ENCODE peak calls at places on chromosomes 16 and 17, in seven cellular contexts. One of them, this sample, is unnamed.
A peak's percentile ranks its signal among the peaks of the same experiment; 100 is the strongest.

GRCh38 chr17:78780852-78781338 is 1.2 kb downstream of the CYTH1 start:
- DNase-seq in sigmoid colon: peak; percentile 61
- DNase-seq in gastrocnemius medialis: no peak
- DNase-seq in tibial nerve: no peak
- DNase-seq in body of pancreas: no peak
- DNase-seq in adrenal gland: peak; percentile 59
- DNase-seq in HepG2: no peak
- DNase-seq in this sample: no peak

GRCh38 chr17:7894226-7894625 is 5.6 kb downstream of the CHD3 start:
- DNase-seq in sigmoid colon: no peak
- DNase-seq in gastrocnemius medialis: no peak
- DNase-seq in tibial nerve: no peak
- DNase-seq in body of pancreas: peak; percentile 4
- DNase-seq in adrenal gland: no peak
- DNase-seq in HepG2: no peak
- DNase-seq in this sample: no peak

GRCh38 chr17:79802736-79803420 is 6.0 kb upstream of the CBX8 start:
- DNase-seq in sigmoid colon: no peak
- DNase-seq in gastrocnemius medialis: no peak
- DNase-seq in tibial nerve: no peak
- DNase-seq in body of pancreas: no peak
- DNase-seq in adrenal gland: no peak
- DNase-seq in HepG2: no peak
- DNase-seq in this sample: no peak

GRCh38 chr17:1031711-1032110 is 34.8 kb downstream of the TIMM22 start:
- DNase-seq in sigmoid colon: peak; percentile 87
- DNase-seq in gastrocnemius medialis: no peak
- DNase-seq in tibial nerve: no peak
- DNase-seq in body of pancreas: no peak
- DNase-seq in adrenal gland: peak; percentile 59
- DNase-seq in HepG2: no peak
- DNase-seq in this sample: no peak

GRCh38 chr17:27995554-27995953 is 46.9 kb upstream of the NLK start:
- DNase-seq in sigmoid colon: no peak
- DNase-seq in gastrocnemius medialis: no peak
- DNase-seq in tibial nerve: no peak
- DNase-seq in body of pancreas: no peak
- DNase-seq in adrenal gland: no peak
- DNase-seq in HepG2: no peak
- DNase-seq in this sample: no peak

GRCh38 chr16:57123216-57123968 is 31.0 kb downstream of the CPNE2 start:
- DNase-seq in sigmoid colon: no peak
- DNase-seq in gastrocnemius medialis: no peak
- DNase-seq in tibial nerve: no peak
- DNase-seq in body of pancreas: no peak
- DNase-seq in adrenal gland: no peak
- DNase-seq in HepG2: no peak
- DNase-seq in this sample: no peak

GRCh38 chr16:65229191-65229662 is 107.4 kb upstream of the CDH11 start:
- DNase-seq in sigmoid colon: no peak
- DNase-seq in gastrocnemius medialis: no peak
- DNase-seq in tibial nerve: no peak
- DNase-seq in body of pancreas: no peak
- DNase-seq in adrenal gland: no peak
- DNase-seq in HepG2: no peak
- DNase-seq in this sample: no peak

GRCh38 chr16:17784073-17784472 is 313.3 kb upstream of the XYLT1 start:
- DNase-seq in sigmoid colon: no peak
- DNase-seq in gastrocnemius medialis: no peak
- DNase-seq in tibial nerve: no peak
- DNase-seq in body of pancreas: no peak
- DNase-seq in adrenal gland: no peak
- DNase-seq in HepG2: peak; percentile 21
- DNase-seq in this sample: no peak

GRCh38 chr16:976389-976931 is 5.1 kb upstream of the SOX8 start:
- DNase-seq in sigmoid colon: no peak
- DNase-seq in gastrocnemius medialis: no peak
- DNase-seq in tibial nerve: no peak
- DNase-seq in body of pancreas: no peak
- DNase-seq in adrenal gland: no peak
- DNase-seq in HepG2: no peak
- DNase-seq in this sample: no peak

GRCh38 chr17:17551361-17551760 is 40.1 kb downstream of the PEMT start:
- DNase-seq in sigmoid colon: no peak
- DNase-seq in gastrocnemius medialis: no peak
- DNase-seq in tibial nerve: no peak
- DNase-seq in body of pancreas: no peak
- DNase-seq in adrenal gland: no peak
- DNase-seq in HepG2: no peak
- DNase-seq in this sample: no peak

GRCh38 chr17:9790889-9791876 is at the start of gene DHRS7C:
- DNase-seq in sigmoid colon: no peak
- DNase-seq in gastrocnemius medialis: peak; percentile 68
- DNase-seq in tibial nerve: no peak
- DNase-seq in body of pancreas: no peak
- DNase-seq in adrenal gland: no peak
- DNase-seq in HepG2: no peak
- DNase-seq in this sample: no peak

GRCh38 chr17:83103200-83103937 is 24.0 kb downstream of the METRNL start:
- DNase-seq in sigmoid colon: peak; percentile 90
- DNase-seq in gastrocnemius medialis: peak; percentile 58
- DNase-seq in tibial nerve: peak; percentile 91
- DNase-seq in body of pancreas: peak; percentile 76
- DNase-seq in adrenal gland: peak; percentile 85
- DNase-seq in HepG2: no peak
- DNase-seq in this sample: no peak

GRCh38 chr17:1125775-1126120 is 54.0 kb downstream of the ABR start:
- DNase-seq in sigmoid colon: no peak
- DNase-seq in gastrocnemius medialis: no peak
- DNase-seq in tibial nerve: no peak
- DNase-seq in body of pancreas: no peak
- DNase-seq in adrenal gland: no peak
- DNase-seq in HepG2: no peak
- DNase-seq in this sample: no peak

GRCh38 chr17:27569257-27569722 is 61.7 kb upstream of the LGALS9 start:
- DNase-seq in sigmoid colon: no peak
- DNase-seq in gastrocnemius medialis: no peak
- DNase-seq in tibial nerve: no peak
- DNase-seq in body of pancreas: peak; percentile 62
- DNase-seq in adrenal gland: peak; percentile 65
- DNase-seq in HepG2: no peak
- DNase-seq in this sample: no peak

GRCh38 chr17:41521574-41522261 is 3.0 kb upstream of the KRT15 start:
- DNase-seq in sigmoid colon: no peak
- DNase-seq in gastrocnemius medialis: no peak
- DNase-seq in tibial nerve: no peak
- DNase-seq in body of pancreas: peak; percentile 23
- DNase-seq in adrenal gland: no peak
- DNase-seq in HepG2: peak; percentile 81
- DNase-seq in this sample: no peak

GRCh38 chr17:63881935-63882601 is at the start of gene GH2:
- DNase-seq in sigmoid colon: no peak
- DNase-seq in gastrocnemius medialis: no peak
- DNase-seq in tibial nerve: no peak
- DNase-seq in body of pancreas: peak; percentile 62
- DNase-seq in adrenal gland: peak; percentile 70
- DNase-seq in HepG2: peak; percentile 29
- DNase-seq in this sample: peak; percentile 18

GRCh38 chr17:49576906-49577650 is 1.4 kb downstream of the NXPH3 start:
- DNase-seq in sigmoid colon: no peak
- DNase-seq in gastrocnemius medialis: no peak
- DNase-seq in tibial nerve: no peak
- DNase-seq in body of pancreas: no peak
- DNase-seq in adrenal gland: no peak
- DNase-seq in HepG2: no peak
- DNase-seq in this sample: no peak

GRCh38 chr17:41413982-41414381 is 10.4 kb downstream of the KRT37 start:
- DNase-seq in sigmoid colon: no peak
- DNase-seq in gastrocnemius medialis: no peak
- DNase-seq in tibial nerve: no peak
- DNase-seq in body of pancreas: no peak
- DNase-seq in adrenal gland: no peak
- DNase-seq in HepG2: peak; percentile 56
- DNase-seq in this sample: no peak

GRCh38 chr17:55660171-55660886 is 62.3 kb downstream of the TMEM100 start:
- DNase-seq in sigmoid colon: no peak
- DNase-seq in gastrocnemius medialis: no peak
- DNase-seq in tibial nerve: no peak
- DNase-seq in body of pancreas: no peak
- DNase-seq in adrenal gland: no peak
- DNase-seq in HepG2: peak; percentile 9
- DNase-seq in this sample: no peak

GRCh38 chr16:5450435-5451104 is 353.0 kb upstream of the EEF2KMT start:
- DNase-seq in sigmoid colon: no peak
- DNase-seq in gastrocnemius medialis: no peak
- DNase-seq in tibial nerve: no peak
- DNase-seq in body of pancreas: no peak
- DNase-seq in adrenal gland: no peak
- DNase-seq in HepG2: no peak
- DNase-seq in this sample: peak; percentile 67

GRCh38 chr16:50151322-50151721 is 1.8 kb upstream of the TENT4B start:
- DNase-seq in sigmoid colon: no peak
- DNase-seq in gastrocnemius medialis: no peak
- DNase-seq in tibial nerve: no peak
- DNase-seq in body of pancreas: no peak
- DNase-seq in adrenal gland: no peak
- DNase-seq in HepG2: no peak
- DNase-seq in this sample: no peak

GRCh38 chr17:77728022-77728671 is 230.4 kb upstream of the TNRC6C start:
- DNase-seq in sigmoid colon: no peak
- DNase-seq in gastrocnemius medialis: no peak
- DNase-seq in tibial nerve: peak; percentile 63
- DNase-seq in body of pancreas: no peak
- DNase-seq in adrenal gland: no peak
- DNase-seq in HepG2: peak; percentile 58
- DNase-seq in this sample: peak; percentile 76

GRCh38 chr17:4554997-4555799 is at the start of gene MYBBP1A:
- DNase-seq in sigmoid colon: peak; percentile 98
- DNase-seq in gastrocnemius medialis: peak; percentile 95
- DNase-seq in tibial nerve: peak; percentile 95
- DNase-seq in body of pancreas: peak; percentile 98
- DNase-seq in adrenal gland: peak; percentile 98
- DNase-seq in HepG2: peak; percentile 92
- DNase-seq in this sample: peak; percentile 99
- TF ChIP-seq CTCF in sigmoid colon: peak; percentile 6
- TF ChIP-seq CTCF in gastrocnemius medialis: no peak
- TF ChIP-seq CTCF in tibial nerve: no peak
- TF ChIP-seq CTCF in body of pancreas: no peak
- TF ChIP-seq CTCF in adrenal gland: peak; percentile 33
- TF ChIP-seq CTCF in HepG2: peak; percentile 36
- TF ChIP-seq CTCF in this sample: no peak

GRCh38 chr16:51394401-51394800 is 243.3 kb upstream of the SALL1 start:
- DNase-seq in sigmoid colon: no peak
- DNase-seq in gastrocnemius medialis: no peak
- DNase-seq in tibial nerve: no peak
- DNase-seq in body of pancreas: no peak
- DNase-seq in adrenal gland: no peak
- DNase-seq in HepG2: no peak
- DNase-seq in this sample: no peak

GRCh38 chr16:51391798-51392511 is 240.9 kb upstream of the SALL1 start:
- DNase-seq in sigmoid colon: no peak
- DNase-seq in gastrocnemius medialis: no peak
- DNase-seq in tibial nerve: no peak
- DNase-seq in body of pancreas: no peak
- DNase-seq in adrenal gland: no peak
- DNase-seq in HepG2: no peak
- DNase-seq in this sample: no peak

GRCh38 chr16:51393381-51394005 is 242.4 kb upstream of the SALL1 start:
- DNase-seq in sigmoid colon: no peak
- DNase-seq in gastrocnemius medialis: no peak
- DNase-seq in tibial nerve: no peak
- DNase-seq in body of pancreas: no peak
- DNase-seq in adrenal gland: no peak
- DNase-seq in HepG2: no peak
- DNase-seq in this sample: no peak

GRCh38 chr16:51390877-51391276 is 239.8 kb upstream of the SALL1 start:
- DNase-seq in sigmoid colon: no peak
- DNase-seq in gastrocnemius medialis: no peak
- DNase-seq in tibial nerve: no peak
- DNase-seq in body of pancreas: no peak
- DNase-seq in adrenal gland: no peak
- DNase-seq in HepG2: no peak
- DNase-seq in this sample: no peak

GRCh38 chr16:51392651-51393187 is 241.6 kb upstream of the SALL1 start:
- DNase-seq in sigmoid colon: no peak
- DNase-seq in gastrocnemius medialis: peak; percentile 5
- DNase-seq in tibial nerve: peak; percentile 37
- DNase-seq in body of pancreas: no peak
- DNase-seq in adrenal gland: no peak
- DNase-seq in HepG2: no peak
- DNase-seq in this sample: peak; percentile 62
- H3K4me3 ChIP-seq in sigmoid colon: no peak overlapping the region
- H3K4me3 ChIP-seq in gastrocnemius medialis: no peak overlapping the region
- H3K4me3 ChIP-seq in tibial nerve: no peak overlapping the region
- H3K4me3 ChIP-seq in body of pancreas: no peak overlapping the region
- H3K4me3 ChIP-seq in adrenal gland: no peak overlapping the region
- H3K4me3 ChIP-seq in HepG2: no peak overlapping the region
- H3K4me3 ChIP-seq in this sample: no peak overlapping the region

GRCh38 chr16:30921748-30922419 is 1.5 kb upstream of the FBXL19 start:
- DNase-seq in sigmoid colon: peak; percentile 95
- DNase-seq in gastrocnemius medialis: peak; percentile 52
- DNase-seq in tibial nerve: peak; percentile 73
- DNase-seq in body of pancreas: peak; percentile 92
- DNase-seq in adrenal gland: peak; percentile 93
- DNase-seq in HepG2: peak; percentile 90
- DNase-seq in this sample: peak; percentile 98

GRCh38 chr16:30923554-30924085 is at the start of gene FBXL19:
- DNase-seq in sigmoid colon: peak; percentile 78
- DNase-seq in gastrocnemius medialis: no peak
- DNase-seq in tibial nerve: peak; percentile 36
- DNase-seq in body of pancreas: peak; percentile 54
- DNase-seq in adrenal gland: peak; percentile 11
- DNase-seq in HepG2: no peak
- DNase-seq in this sample: no peak

GRCh38 chr16:30924086-30924714 is 828 bp downstream of the FBXL19 start:
- DNase-seq in sigmoid colon: no peak
- DNase-seq in gastrocnemius medialis: no peak
- DNase-seq in tibial nerve: no peak
- DNase-seq in body of pancreas: peak; percentile 33
- DNase-seq in adrenal gland: no peak
- DNase-seq in HepG2: no peak
- DNase-seq in this sample: no peak

GRCh38 chr16:30922420-30922959 is 882 bp upstream of the FBXL19 start:
- DNase-seq in sigmoid colon: peak; percentile 100
- DNase-seq in gastrocnemius medialis: peak; percentile 100
- DNase-seq in tibial nerve: peak; percentile 99
- DNase-seq in body of pancreas: peak; percentile 100
- DNase-seq in adrenal gland: peak; percentile 100
- DNase-seq in HepG2: peak; percentile 100
- DNase-seq in this sample: peak; percentile 100

GRCh38 chr16:30922960-30923535 is 324 bp upstream of the FBXL19 start:
- DNase-seq in sigmoid colon: peak; percentile 100
- DNase-seq in gastrocnemius medialis: peak; percentile 100
- DNase-seq in tibial nerve: peak; percentile 99
- DNase-seq in body of pancreas: peak; percentile 99
- DNase-seq in adrenal gland: peak; percentile 100
- DNase-seq in HepG2: peak; percentile 99
- DNase-seq in this sample: peak; percentile 100
- TF ChIP-seq POLR2A in sigmoid colon: no peak
- TF ChIP-seq POLR2A in gastrocnemius medialis: no peak
- TF ChIP-seq POLR2A in tibial nerve: no peak
- TF ChIP-seq POLR2A in body of pancreas: peak; percentile 60
- TF ChIP-seq POLR2A in adrenal gland: peak; percentile 57
- TF ChIP-seq POLR2A in HepG2: peak; percentile 66
- TF ChIP-seq POLR2A in this sample: no peak

GRCh38 chr16:81900014-81900413 is 111.3 kb downstream of the SDR42E1 start:
- DNase-seq in sigmoid colon: no peak
- DNase-seq in gastrocnemius medialis: no peak
- DNase-seq in tibial nerve: no peak
- DNase-seq in body of pancreas: no peak
- DNase-seq in adrenal gland: no peak
- DNase-seq in HepG2: no peak
- DNase-seq in this sample: no peak
- TF ChIP-seq CTCF in sigmoid colon: no peak
- TF ChIP-seq CTCF in gastrocnemius medialis: no peak
- TF ChIP-seq CTCF in tibial nerve: no peak
- TF ChIP-seq CTCF in body of pancreas: no peak
- TF ChIP-seq CTCF in adrenal gland: no peak
- TF ChIP-seq CTCF in HepG2: no peak
- TF ChIP-seq CTCF in this sample: no peak